ENCODE peak calls at places on chromosome 10, in six cellular contexts. F is spleen; B is activated naive CD8-positive, alpha-beta T cell treated with anti-CD3 and anti-CD28 coated beads for 36 hours; I is stimulated activated CD4-positive, alpha-beta T cell treated with anti-CD3 and anti-CD28 coated beads, Interleukin-4, amount 100 ng/mL, for 24 hours; L is NB4; Y is Calu3. H is an unnamed sample.
A peak's percentile ranks its signal among the peaks of the same experiment; 100 is the strongest.

GRCh38 chr10:42691361-42692120 is 53.2 kb upstream of the ZNF33B start:
- DNase-seq in B (no peak), L (no peak), F (no peak), I (no peak), Y (no peak), H (no peak)

GRCh38 chr10:132961864-132962622 is 19.7 kb upstream of the CFAP46 start:
- DNase-seq in L (no peak), F (peak; percentile 86), B (peak; percentile 85), I (peak; percentile 82), Y (peak; percentile 72), H (peak; percentile 65)

GRCh38 chr10:53284615-53285182 is 512.1 kb upstream of the MBL2 start:
- DNase-seq in L (no peak), Y (peak; percentile 6), I (no peak), F (no peak), B (no peak), H (no peak)

GRCh38 chr10:73867126-73867807 is 7.1 kb downstream of the CAMK2G start:
- DNase-seq in Y (no peak), B (no peak), F (no peak), I (no peak), L (peak; percentile 37), H (no peak)

GRCh38 chr10:86958831-86959736 is 685 bp downstream of the SNCG start:
- DNase-seq in Y (peak; percentile 51), L (peak; percentile 71), I (no peak), F (peak; percentile 81), B (no peak), H (no peak)

GRCh38 chr10:72597897-72598296 is 28.0 kb downstream of the MICU1 start:
- DNase-seq in F (no peak), I (no peak), Y (no peak), B (no peak), L (no peak), H (no peak)

GRCh38 chr10:119205926-119206602 is 1.3 kb upstream of the GRK5 start:
- DNase-seq in I (peak; percentile 56), L (peak; percentile 88), F (peak; percentile 93), B (peak; percentile 52), Y (peak; percentile 72), H (no peak)

GRCh38 chr10:89550509-89550908 is 15.1 kb upstream of the SLC16A12 start:
- DNase-seq in Y (peak; percentile 47), I (no peak), F (no peak), L (no peak), B (no peak), H (no peak)

GRCh38 chr10:92436611-92437010 is 137.3 kb downstream of the IDE start:
- DNase-seq in L (no peak), I (no peak), B (no peak), Y (no peak), F (no peak), H (no peak)